ENCODE peak calls at places on chromosome 17, in seven cellular contexts. One of them, this sample, is unnamed.

GRCh38 chr17:28645576-28645939 is 600 bp upstream of the BLTP2 start:
- DNase-seq in GM23338: no peak
- DNase-seq in PC-3: no peak
- DNase-seq in OCI-LY7: no peak
- DNase-seq in neural progenitor cell: no peak
- DNase-seq in HCT116: no peak
- DNase-seq in GM23248: no peak
- DNase-seq in this sample: no peak

GRCh38 chr17:27407916-27408846 is 48.1 kb upstream of the KSR1 start:
- DNase-seq in GM23338: no peak
- DNase-seq in PC-3: peak
- DNase-seq in OCI-LY7: no peak
- DNase-seq in neural progenitor cell: peak
- DNase-seq in HCT116: peak
- DNase-seq in GM23248: peak
- DNase-seq in this sample: no peak

GRCh38 chr17:68431045-68431608 is 26.2 kb downstream of the WIPI1 start:
- DNase-seq in GM23338: no peak
- DNase-seq in PC-3: no peak
- DNase-seq in OCI-LY7: no peak
- DNase-seq in neural progenitor cell: no peak
- DNase-seq in HCT116: no peak
- DNase-seq in GM23248: no peak
- DNase-seq in this sample: no peak

GRCh38 chr17:70906808-70907207 is 737.5 kb downstream of the KCNJ2 start:
- DNase-seq in GM23338: peak
- DNase-seq in PC-3: no peak
- DNase-seq in OCI-LY7: no peak
- DNase-seq in neural progenitor cell: peak
- DNase-seq in HCT116: no peak
- DNase-seq in GM23248: peak
- DNase-seq in this sample: peak

GRCh38 chr17:62911106-62911505 is 54.9 kb upstream of the TANC2 start:
- DNase-seq in GM23338: no peak
- DNase-seq in PC-3: no peak
- DNase-seq in OCI-LY7: no peak
- DNase-seq in neural progenitor cell: no peak
- DNase-seq in HCT116: no peak
- DNase-seq in GM23248: no peak
- DNase-seq in this sample: no peak

GRCh38 chr17:62740066-62740465 is 68.0 kb downstream of the MARCHF10 start:
- DNase-seq in GM23338: peak
- DNase-seq in PC-3: no peak
- DNase-seq in OCI-LY7: no peak
- DNase-seq in neural progenitor cell: peak
- DNase-seq in HCT116: no peak
- DNase-seq in GM23248: peak
- DNase-seq in this sample: no peak

GRCh38 chr17:77208856-77209255 is 68.1 kb downstream of the SEC14L1 start:
- DNase-seq in GM23338: no peak
- DNase-seq in PC-3: no peak
- DNase-seq in OCI-LY7: no peak
- DNase-seq in neural progenitor cell: no peak
- DNase-seq in HCT116: no peak
- DNase-seq in GM23248: peak
- DNase-seq in this sample: no peak

GRCh38 chr17:81040791-81041337 is 5.9 kb downstream of the BAIAP2 start:
- DNase-seq in GM23338: peak
- DNase-seq in PC-3: peak
- DNase-seq in OCI-LY7: peak
- DNase-seq in neural progenitor cell: peak
- DNase-seq in HCT116: no peak
- DNase-seq in GM23248: peak
- DNase-seq in this sample: no peak

GRCh38 chr17:45038771-45039634 is 12.4 kb downstream of the DCAKD start:
- DNase-seq in GM23338: no peak
- DNase-seq in PC-3: no peak
- DNase-seq in OCI-LY7: no peak
- DNase-seq in neural progenitor cell: no peak
- DNase-seq in HCT116: no peak
- DNase-seq in GM23248: no peak
- DNase-seq in this sample: no peak

GRCh38 chr17:9195961-9196668 is 174.8 kb downstream of the NTN1 start:
- DNase-seq in GM23338: peak
- DNase-seq in PC-3: peak
- DNase-seq in OCI-LY7: no peak
- DNase-seq in neural progenitor cell: peak
- DNase-seq in HCT116: no peak
- DNase-seq in GM23248: no peak
- DNase-seq in this sample: no peak

GRCh38 chr17:14307560-14308024 is 6.7 kb downstream of the HS3ST3B1 start:
- DNase-seq in GM23338: no peak
- DNase-seq in PC-3: no peak
- DNase-seq in OCI-LY7: no peak
- DNase-seq in neural progenitor cell: no peak
- DNase-seq in HCT116: no peak
- DNase-seq in GM23248: peak
- DNase-seq in this sample: no peak

GRCh38 chr17:65088621-65089385 is 32.3 kb upstream of the GNA13 start:
- DNase-seq in GM23338: no peak
- DNase-seq in PC-3: peak
- DNase-seq in OCI-LY7: no peak
- DNase-seq in neural progenitor cell: no peak
- DNase-seq in HCT116: no peak
- DNase-seq in GM23248: peak
- DNase-seq in this sample: no peak

GRCh38 chr17:7014995-7015586 is 2.7 kb downstream of the RNASEK start:
- DNase-seq in GM23338: peak
- DNase-seq in PC-3: no peak
- DNase-seq in OCI-LY7: peak
- DNase-seq in neural progenitor cell: peak
- DNase-seq in HCT116: no peak
- DNase-seq in GM23248: peak
- DNase-seq in this sample: peak

GRCh38 chr17:76385892-76386786 is 1.7 kb downstream of the SPHK1 start:
- DNase-seq in GM23338: peak
- DNase-seq in PC-3: peak
- DNase-seq in OCI-LY7: peak
- DNase-seq in neural progenitor cell: peak
- DNase-seq in HCT116: peak
- DNase-seq in GM23248: peak
- DNase-seq in this sample: peak

GRCh38 chr17:57589151-57590034 is 155.7 kb downstream of the CCDC182 start:
- DNase-seq in GM23338: no peak
- DNase-seq in PC-3: no peak
- DNase-seq in OCI-LY7: no peak
- DNase-seq in neural progenitor cell: no peak
- DNase-seq in HCT116: no peak
- DNase-seq in GM23248: no peak
- DNase-seq in this sample: no peak

GRCh38 chr17:7685533-7686220 is 1.6 kb downstream of the TP53 start:
- DNase-seq in GM23338: peak
- DNase-seq in PC-3: peak
- DNase-seq in OCI-LY7: peak
- DNase-seq in neural progenitor cell: peak
- DNase-seq in HCT116: peak
- DNase-seq in GM23248: peak
- DNase-seq in this sample: peak

GRCh38 chr17:77494664-77495435 is 354.1 kb downstream of the SEC14L1 start:
- DNase-seq in GM23338: peak
- DNase-seq in PC-3: peak
- DNase-seq in OCI-LY7: peak
- DNase-seq in neural progenitor cell: peak
- DNase-seq in HCT116: peak
- DNase-seq in GM23248: peak
- DNase-seq in this sample: peak

GRCh38 chr17:79607941-79608728 is 2.7 kb downstream of the RBFOX3 start:
- DNase-seq in GM23338: peak
- DNase-seq in PC-3: peak
- DNase-seq in OCI-LY7: no peak
- DNase-seq in neural progenitor cell: peak
- DNase-seq in HCT116: peak
- DNase-seq in GM23248: peak
- DNase-seq in this sample: no peak
- H3K27ac ChIP-seq in GM23338: no peak
- H3K27ac ChIP-seq in PC-3: no peak
- H3K27ac ChIP-seq in OCI-LY7: no peak
- H3K27ac ChIP-seq in neural progenitor cell: no peak
- H3K27ac ChIP-seq in HCT116: no peak
- H3K27ac ChIP-seq in GM23248: no peak
- H3K27ac ChIP-seq in this sample: no peak

GRCh38 chr17:17874478-17874877 is 37.7 kb upstream of the SREBF1 start:
- DNase-seq in GM23338: no peak
- DNase-seq in PC-3: peak
- DNase-seq in OCI-LY7: no peak
- DNase-seq in neural progenitor cell: no peak
- DNase-seq in HCT116: no peak
- DNase-seq in GM23248: peak
- DNase-seq in this sample: no peak

GRCh38 chr17:17873450-17873991 is 36.7 kb upstream of the SREBF1 start:
- DNase-seq in GM23338: no peak
- DNase-seq in PC-3: no peak
- DNase-seq in OCI-LY7: no peak
- DNase-seq in neural progenitor cell: no peak
- DNase-seq in HCT116: no peak
- DNase-seq in GM23248: no peak
- DNase-seq in this sample: no peak

GRCh38 chr17:17876959-17877547 is 40.3 kb upstream of the SREBF1 start:
- DNase-seq in GM23338: no peak
- DNase-seq in PC-3: no peak
- DNase-seq in OCI-LY7: no peak
- DNase-seq in neural progenitor cell: no peak
- DNase-seq in HCT116: no peak
- DNase-seq in GM23248: peak
- DNase-seq in this sample: no peak

GRCh38 chr17:17880577-17881196 is 43.9 kb upstream of the SREBF1 start:
- DNase-seq in GM23338: no peak
- DNase-seq in PC-3: no peak
- DNase-seq in OCI-LY7: no peak
- DNase-seq in neural progenitor cell: no peak
- DNase-seq in HCT116: no peak
- DNase-seq in GM23248: no peak
- DNase-seq in this sample: no peak

DNA sequence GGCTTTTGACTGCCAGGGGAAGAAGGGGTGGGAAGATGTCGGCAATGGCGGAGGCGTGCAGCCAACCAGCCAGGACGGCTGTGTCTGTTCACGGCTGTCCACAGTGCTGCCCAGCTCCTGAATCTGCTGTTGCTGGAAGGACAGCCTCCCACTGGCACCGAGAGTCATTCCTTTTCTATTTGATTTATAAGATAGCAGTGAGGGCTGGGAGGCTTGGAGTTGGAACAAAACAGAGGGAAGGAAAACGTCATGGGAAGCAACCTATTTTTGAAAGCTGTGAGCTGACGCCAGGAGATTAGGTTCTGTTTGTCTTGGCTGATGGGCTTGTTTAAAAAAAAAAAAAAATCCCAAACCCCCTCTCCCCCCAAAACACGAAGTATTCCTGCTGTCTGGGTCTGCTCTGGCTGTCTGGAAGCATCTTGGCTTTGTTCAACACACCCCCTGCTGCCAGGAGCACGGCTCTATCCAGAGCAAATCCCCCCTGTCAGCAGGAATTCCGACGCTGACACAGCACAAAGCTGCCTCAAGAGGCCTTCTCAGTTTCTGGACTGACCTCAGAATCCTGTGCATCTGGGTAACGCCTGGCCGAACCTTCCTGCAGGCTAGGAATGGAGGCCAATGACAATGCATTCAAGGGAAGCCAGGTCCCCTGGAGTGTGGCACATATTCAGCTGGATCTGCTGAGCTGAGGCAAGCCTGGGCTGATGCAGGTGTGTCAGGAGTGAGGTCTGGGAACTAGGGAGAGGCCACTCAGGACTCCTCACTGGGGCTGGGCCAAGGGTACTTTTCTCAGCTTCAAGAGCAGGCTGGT is 41.0 kb upstream of the SREBF1 start:
- DNase-seq in GM23338: peak
- DNase-seq in PC-3: no peak
- DNase-seq in OCI-LY7: no peak
- DNase-seq in neural progenitor cell: peak
- DNase-seq in HCT116: no peak
- DNase-seq in GM23248: peak
- DNase-seq in this sample: no peak
- TF ChIP-seq EZH2phosphoT487 in GM23338: no peak
- TF ChIP-seq EZH2phosphoT487 in PC-3: no peak
- TF ChIP-seq EZH2phosphoT487 in OCI-LY7: no peak
- TF ChIP-seq EZH2phosphoT487 in neural progenitor cell: no peak
- TF ChIP-seq EZH2phosphoT487 in HCT116: no peak
- TF ChIP-seq EZH2phosphoT487 in GM23248: no peak
- TF ChIP-seq EZH2phosphoT487 in this sample: no peak

GRCh38 chr17:74775409-74776043 is 619 bp downstream of the NAT9 start:
- DNase-seq in GM23338: no peak
- DNase-seq in PC-3: no peak
- DNase-seq in OCI-LY7: no peak
- DNase-seq in neural progenitor cell: no peak
- DNase-seq in HCT116: no peak
- DNase-seq in GM23248: peak
- DNase-seq in this sample: no peak
- H2AFZ ChIP-seq in GM23338: no peak
- H2AFZ ChIP-seq in PC-3: peak
- H2AFZ ChIP-seq in OCI-LY7: peak
- H2AFZ ChIP-seq in neural progenitor cell: peak
- H2AFZ ChIP-seq in HCT116: no peak
- H2AFZ ChIP-seq in GM23248: peak
- H2AFZ ChIP-seq in this sample: peak

GRCh38 chr17:35752945-35753764 is at the start of gene GAS2L2:
- DNase-seq in GM23338: no peak
- DNase-seq in PC-3: no peak
- DNase-seq in OCI-LY7: no peak
- DNase-seq in neural progenitor cell: no peak
- DNase-seq in HCT116: no peak
- DNase-seq in GM23248: no peak
- DNase-seq in this sample: no peak
- H3K27ac ChIP-seq in GM23338: no peak
- H3K27ac ChIP-seq in PC-3: no peak
- H3K27ac ChIP-seq in OCI-LY7: no peak
- H3K27ac ChIP-seq in neural progenitor cell: no peak
- H3K27ac ChIP-seq in HCT116: no peak
- H3K27ac ChIP-seq in GM23248: no peak
- H3K27ac ChIP-seq in this sample: no peak

GRCh38 chr17:11953924-11954323 is 43.4 kb downstream of the ZNF18 start:
- DNase-seq in GM23338: no peak
- DNase-seq in PC-3: no peak
- DNase-seq in OCI-LY7: no peak
- DNase-seq in neural progenitor cell: no peak
- DNase-seq in HCT116: no peak
- DNase-seq in GM23248: no peak
- DNase-seq in this sample: no peak
- TF ChIP-seq EZH2phosphoT487 in GM23338: no peak
- TF ChIP-seq EZH2phosphoT487 in PC-3: no peak
- TF ChIP-seq EZH2phosphoT487 in OCI-LY7: no peak
- TF ChIP-seq EZH2phosphoT487 in neural progenitor cell: no peak
- TF ChIP-seq EZH2phosphoT487 in HCT116: no peak
- TF ChIP-seq EZH2phosphoT487 in GM23248: no peak
- TF ChIP-seq EZH2phosphoT487 in this sample: no peak

DNA sequence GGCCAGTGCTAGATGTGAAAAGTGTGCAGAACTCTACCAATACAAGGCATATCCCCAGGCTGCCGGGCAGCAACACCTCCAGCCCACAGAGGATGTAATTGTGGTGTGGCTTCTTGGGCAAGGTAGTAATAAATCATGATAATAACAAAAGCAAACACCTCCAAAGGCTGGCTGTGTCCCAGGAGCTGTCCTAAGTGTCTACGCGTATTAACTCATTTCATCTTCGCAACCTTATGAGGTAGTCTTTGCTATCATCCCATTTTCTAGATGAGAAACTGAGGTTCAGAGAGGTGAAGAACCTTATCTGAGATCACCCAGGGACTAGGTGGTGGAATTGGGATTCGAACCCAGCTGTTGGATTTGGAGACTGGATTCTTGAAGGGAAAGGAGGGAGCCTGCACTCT is 5.3 kb downstream of the PDK2 start:
- DNase-seq in GM23338: no peak
- DNase-seq in PC-3: no peak
- DNase-seq in OCI-LY7: no peak
- DNase-seq in neural progenitor cell: no peak
- DNase-seq in HCT116: no peak
- DNase-seq in GM23248: no peak
- DNase-seq in this sample: no peak
- H2AFZ ChIP-seq in GM23338: no peak
- H2AFZ ChIP-seq in PC-3: no peak
- H2AFZ ChIP-seq in OCI-LY7: no peak
- H2AFZ ChIP-seq in neural progenitor cell: no peak
- H2AFZ ChIP-seq in HCT116: no peak
- H2AFZ ChIP-seq in GM23248: no peak
- H2AFZ ChIP-seq in this sample: no peak

This sample was measured in MM.1S.